ENCODE peak calls at places on chromosomes 2 and 18, in four cellular contexts. One of them, this sample, is unnamed.

GRCh38 chr2:50491541-50492114 is 540.3 kb downstream of the NRXN1 start:
- DNase-seq in dermis blood vessel endothelial cell: peak
- DNase-seq in stimulated activated CD4-positive, alpha-beta T cell treated with anti-CD3 and anti-CD28 coated beads, Interleukin-1b, Interleukin-23, amount 100 ng/mL, for 48 hours: no peak
- DNase-seq in activated T-cell treated with anti-CD3 and anti-CD28 coated beads for 1 hour: no peak
- DNase-seq in this sample: no peak

GRCh38 chr2:65479528-65479927 is 47.1 kb upstream of the SPRED2 start:
- DNase-seq in dermis blood vessel endothelial cell: no peak
- DNase-seq in stimulated activated CD4-positive, alpha-beta T cell treated with anti-CD3 and anti-CD28 coated beads, Interleukin-1b, Interleukin-23, amount 100 ng/mL, for 48 hours: no peak
- DNase-seq in activated T-cell treated with anti-CD3 and anti-CD28 coated beads for 1 hour: no peak
- DNase-seq in this sample: no peak

GRCh38 chr2:207474871-207475485 is 54.8 kb upstream of the CREB1 start:
- DNase-seq in dermis blood vessel endothelial cell: peak
- DNase-seq in stimulated activated CD4-positive, alpha-beta T cell treated with anti-CD3 and anti-CD28 coated beads, Interleukin-1b, Interleukin-23, amount 100 ng/mL, for 48 hours: peak
- DNase-seq in activated T-cell treated with anti-CD3 and anti-CD28 coated beads for 1 hour: peak
- DNase-seq in this sample: peak

GRCh38 chr18:36392163-36392887 is 94.8 kb downstream of the FHOD3 start:
- DNase-seq in dermis blood vessel endothelial cell: no peak
- DNase-seq in stimulated activated CD4-positive, alpha-beta T cell treated with anti-CD3 and anti-CD28 coated beads, Interleukin-1b, Interleukin-23, amount 100 ng/mL, for 48 hours: no peak
- DNase-seq in activated T-cell treated with anti-CD3 and anti-CD28 coated beads for 1 hour: no peak
- DNase-seq in this sample: no peak

GRCh38 chr2:236254021-236254420 is 10.2 kb downstream of the ASB18 start:
- DNase-seq in dermis blood vessel endothelial cell: no peak
- DNase-seq in stimulated activated CD4-positive, alpha-beta T cell treated with anti-CD3 and anti-CD28 coated beads, Interleukin-1b, Interleukin-23, amount 100 ng/mL, for 48 hours: no peak
- DNase-seq in activated T-cell treated with anti-CD3 and anti-CD28 coated beads for 1 hour: no peak
- DNase-seq in this sample: no peak

GRCh38 chr18:36158261-36158867 is 28.7 kb downstream of the ELP2 start:
- DNase-seq in dermis blood vessel endothelial cell: peak
- DNase-seq in stimulated activated CD4-positive, alpha-beta T cell treated with anti-CD3 and anti-CD28 coated beads, Interleukin-1b, Interleukin-23, amount 100 ng/mL, for 48 hours: no peak
- DNase-seq in activated T-cell treated with anti-CD3 and anti-CD28 coated beads for 1 hour: no peak
- DNase-seq in this sample: no peak

GRCh38 chr2:224022474-224022873 is 16.6 kb downstream of the SERPINE2 start:
- DNase-seq in dermis blood vessel endothelial cell: no peak
- DNase-seq in stimulated activated CD4-positive, alpha-beta T cell treated with anti-CD3 and anti-CD28 coated beads, Interleukin-1b, Interleukin-23, amount 100 ng/mL, for 48 hours: no peak
- DNase-seq in activated T-cell treated with anti-CD3 and anti-CD28 coated beads for 1 hour: no peak
- DNase-seq in this sample: no peak

GRCh38 chr2:31170071-31170698 is 31.9 kb upstream of the GALNT14 start:
- DNase-seq in dermis blood vessel endothelial cell: peak
- DNase-seq in stimulated activated CD4-positive, alpha-beta T cell treated with anti-CD3 and anti-CD28 coated beads, Interleukin-1b, Interleukin-23, amount 100 ng/mL, for 48 hours: peak
- DNase-seq in activated T-cell treated with anti-CD3 and anti-CD28 coated beads for 1 hour: peak
- DNase-seq in this sample: peak

GRCh38 chr2:211129798-211130197 is 573.4 kb downstream of the CPS1 start:
- DNase-seq in dermis blood vessel endothelial cell: no peak
- DNase-seq in stimulated activated CD4-positive, alpha-beta T cell treated with anti-CD3 and anti-CD28 coated beads, Interleukin-1b, Interleukin-23, amount 100 ng/mL, for 48 hours: no peak
- DNase-seq in activated T-cell treated with anti-CD3 and anti-CD28 coated beads for 1 hour: no peak
- DNase-seq in this sample: no peak

GRCh38 chr18:73520229-73520628 is 627.4 kb downstream of the FBXO15 start:
- DNase-seq in dermis blood vessel endothelial cell: no peak
- DNase-seq in stimulated activated CD4-positive, alpha-beta T cell treated with anti-CD3 and anti-CD28 coated beads, Interleukin-1b, Interleukin-23, amount 100 ng/mL, for 48 hours: no peak
- DNase-seq in activated T-cell treated with anti-CD3 and anti-CD28 coated beads for 1 hour: no peak
- DNase-seq in this sample: no peak

GRCh38 chr18:44803019-44803650 is 122.4 kb downstream of the SETBP1 start:
- DNase-seq in dermis blood vessel endothelial cell: no peak
- DNase-seq in stimulated activated CD4-positive, alpha-beta T cell treated with anti-CD3 and anti-CD28 coated beads, Interleukin-1b, Interleukin-23, amount 100 ng/mL, for 48 hours: no peak
- DNase-seq in activated T-cell treated with anti-CD3 and anti-CD28 coated beads for 1 hour: no peak
- DNase-seq in this sample: peak

GRCh38 chr2:96249654-96250053 is 16.1 kb downstream of the TMEM127 start:
- DNase-seq in dermis blood vessel endothelial cell: no peak
- DNase-seq in stimulated activated CD4-positive, alpha-beta T cell treated with anti-CD3 and anti-CD28 coated beads, Interleukin-1b, Interleukin-23, amount 100 ng/mL, for 48 hours: no peak
- DNase-seq in activated T-cell treated with anti-CD3 and anti-CD28 coated beads for 1 hour: no peak
- DNase-seq in this sample: no peak

GRCh38 chr2:138779451-138780440 is at the start of gene NXPH2:
- DNase-seq in dermis blood vessel endothelial cell: no peak
- DNase-seq in stimulated activated CD4-positive, alpha-beta T cell treated with anti-CD3 and anti-CD28 coated beads, Interleukin-1b, Interleukin-23, amount 100 ng/mL, for 48 hours: no peak
- DNase-seq in activated T-cell treated with anti-CD3 and anti-CD28 coated beads for 1 hour: no peak
- DNase-seq in this sample: no peak

GRCh38 chr2:241105641-241106040 is 3.6 kb upstream of the MTERF4 start:
- DNase-seq in dermis blood vessel endothelial cell: no peak
- DNase-seq in stimulated activated CD4-positive, alpha-beta T cell treated with anti-CD3 and anti-CD28 coated beads, Interleukin-1b, Interleukin-23, amount 100 ng/mL, for 48 hours: no peak
- DNase-seq in activated T-cell treated with anti-CD3 and anti-CD28 coated beads for 1 hour: no peak
- DNase-seq in this sample: no peak

GRCh38 chr18:79436556-79437275 is 41.0 kb downstream of the NFATC1 start:
- DNase-seq in dermis blood vessel endothelial cell: no peak
- DNase-seq in stimulated activated CD4-positive, alpha-beta T cell treated with anti-CD3 and anti-CD28 coated beads, Interleukin-1b, Interleukin-23, amount 100 ng/mL, for 48 hours: no peak
- DNase-seq in activated T-cell treated with anti-CD3 and anti-CD28 coated beads for 1 hour: no peak
- DNase-seq in this sample: no peak

GRCh38 chr2:794554-795244 is 117.5 kb upstream of the TMEM18 start:
- DNase-seq in dermis blood vessel endothelial cell: no peak
- DNase-seq in stimulated activated CD4-positive, alpha-beta T cell treated with anti-CD3 and anti-CD28 coated beads, Interleukin-1b, Interleukin-23, amount 100 ng/mL, for 48 hours: no peak
- DNase-seq in activated T-cell treated with anti-CD3 and anti-CD28 coated beads for 1 hour: no peak
- DNase-seq in this sample: peak

This sample was measured in SJCRH30.